ENCODE peak calls at places on chromosomes 3 and 15, in ten cellular contexts. L is OCI-LY7; D is AG04449; G is cardiac muscle cell; W is PC-9; E is tibial nerve; K is CD4-positive, alpha-beta T cell; Q is D721Med; Y is activated CD8-positive, alpha-beta T cell treated with anti-CD3 and anti-CD28 coated beads for 36 hours; R is WTC11. A is an unnamed sample.

GRCh38 chr15:94294556-94294955 is 63.2 kb downstream of the MCTP2 start:
- DNase-seq in G (no peak), E (no peak), K (no peak), Q (no peak), L (no peak), D (no peak), W (no peak), Y (no peak), R (no peak), A (no peak)

GRCh38 chr15:40843885-40844542 is at the start of gene SPINT1:
- DNase-seq in Q (no peak), D (no peak), L (no peak), R (peak), G (peak), K (no peak), Y (peak), W (peak), E (no peak), A (peak)

GRCh38 chr3:95434436-95434835 is 1371.6 kb downstream of the NSUN3 start:
- DNase-seq in E (no peak), R (no peak), K (no peak), D (no peak), G (no peak), Q (no peak), Y (no peak), W (no peak), L (no peak), A (no peak)

GRCh38 chr15:29129903-29130302 is 139.7 kb downstream of the NSMCE3 start:
- DNase-seq in Y (no peak), E (no peak), K (no peak), D (no peak), Q (no peak), L (no peak), G (no peak), R (peak), W (no peak), A (no peak)

GRCh38 chr3:57544181-57545125 is at the start of gene DNAH12:
- DNase-seq in D (no peak), Y (peak), Q (no peak), L (peak), R (peak), E (no peak), G (peak), W (peak), K (no peak), A (peak)

GRCh38 chr15:87219650-87220615 is 1036.6 kb downstream of the NTRK3 start:
- DNase-seq in D (peak), G (no peak), R (no peak), E (no peak), Y (no peak), L (no peak), Q (no peak), W (no peak), K (no peak), A (no peak)

GRCh38 chr3:114504941-114505632 is 211.3 kb downstream of the TIGIT start:
- DNase-seq in K (no peak), G (no peak), L (no peak), Y (no peak), R (no peak), Q (no peak), E (no peak), D (no peak), W (no peak), A (no peak)

GRCh38 chr15:41494922-41495735 is 1.5 kb downstream of the ITPKA start:
- DNase-seq in G (peak), Y (peak), D (no peak), R (peak), W (no peak), Q (no peak), E (no peak), L (peak), K (no peak), A (peak)

GRCh38 chr3:116059421-116060096 is 385.7 kb downstream of the LSAMP start:
- DNase-seq in D (peak), E (no peak), W (peak), Y (no peak), K (no peak), L (no peak), Q (no peak), G (peak), R (peak), A (no peak)

GRCh38 chr3:11735638-11736037 is 91.9 kb upstream of the VGLL4 start:
- DNase-seq in K (no peak), W (no peak), Y (no peak), R (no peak), L (peak), G (no peak), E (no peak), Q (no peak), D (no peak), A (no peak)

GRCh38 chr3:2099028-2099671 is 484 bp downstream of the CNTN4 start:
- DNase-seq in Q (no peak), K (no peak), G (peak), R (no peak), D (no peak), L (no peak), W (no peak), Y (no peak), E (no peak), A (peak)

GRCh38 chr3:194548346-194549321 is 61.8 kb upstream of the ATP13A3 start:
- DNase-seq in L (no peak), K (no peak), R (no peak), Y (no peak), E (no peak), W (no peak), D (no peak), G (no peak), Q (no peak), A (no peak)

DNA sequence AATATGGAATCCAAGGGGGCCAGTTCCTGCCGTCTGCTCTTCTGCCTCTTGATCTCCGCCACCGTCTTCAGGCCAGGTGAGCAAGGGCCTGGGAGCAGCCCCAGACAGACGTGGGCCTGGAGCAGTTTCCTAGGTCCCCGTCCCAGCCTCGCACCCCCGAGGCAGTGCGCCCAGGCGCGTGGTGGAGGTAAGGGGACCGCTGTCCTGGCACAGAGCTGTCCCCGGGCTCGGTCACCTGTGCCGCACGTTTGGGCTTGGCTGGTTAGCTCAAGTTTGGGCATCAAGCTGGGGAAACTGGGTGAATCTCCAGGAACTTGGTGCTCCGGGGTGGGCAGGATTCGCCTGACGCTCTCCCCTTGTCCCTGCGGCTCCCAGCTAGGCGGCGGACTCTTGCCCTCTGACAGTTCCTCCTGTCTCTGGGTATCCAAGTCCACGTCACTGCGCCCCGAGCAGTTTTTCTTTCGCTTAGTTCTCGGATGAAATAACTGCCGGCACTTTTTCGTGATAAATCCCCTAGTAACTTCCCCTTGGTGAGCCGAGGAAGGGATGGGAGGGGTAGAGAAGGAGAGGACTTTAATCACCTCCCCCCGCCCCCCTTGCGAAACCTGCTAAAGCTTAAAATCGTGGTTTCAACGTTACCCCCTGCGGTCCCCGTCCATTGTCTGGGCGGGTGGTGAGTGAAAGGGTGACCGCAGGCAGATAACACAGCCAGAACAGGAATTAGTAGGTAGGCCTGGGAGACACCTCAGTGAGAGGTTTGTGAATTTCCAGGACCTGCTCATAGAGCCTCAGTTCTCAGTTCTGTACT is 901 bp downstream of the ALCAM start:
- DNase-seq in L (peak), Q (no peak), D (no peak), G (peak), K (peak), Y (peak), R (peak), E (peak), W (peak), A (peak)
- TF ChIP-seq CTCF in L (no peak), Q (no peak), D (peak), G (no peak), K (no peak), Y (no peak), R (no peak), E (no peak), W (no peak), A (no peak)

DNA sequence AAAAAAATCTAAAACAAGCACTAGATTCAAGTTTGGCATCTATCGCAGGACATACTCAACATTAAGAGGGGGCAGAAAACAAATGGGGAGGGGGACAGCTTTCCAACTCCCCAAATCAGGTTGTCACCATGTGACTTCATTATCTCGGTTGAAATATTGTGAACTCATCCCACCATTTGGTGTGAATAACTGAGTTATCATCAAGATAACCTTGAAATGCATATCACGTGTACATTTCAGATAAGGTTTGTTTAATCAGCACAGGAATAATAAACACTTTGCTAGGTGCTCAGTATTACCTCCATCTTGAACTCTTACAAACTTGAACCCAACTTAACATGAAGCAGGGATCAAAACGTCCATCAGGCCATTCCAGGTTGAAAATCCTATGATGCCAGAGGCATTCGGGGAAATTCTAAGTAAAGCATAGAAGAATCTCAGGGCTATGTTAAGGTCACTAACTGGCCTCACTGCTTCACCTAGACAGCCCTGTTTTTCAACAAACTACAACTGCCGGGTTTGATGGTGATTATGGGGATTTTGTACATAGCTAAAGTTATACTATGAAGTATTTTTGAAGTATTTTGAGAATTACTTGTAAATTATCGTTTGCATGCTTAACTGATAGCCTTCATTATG is 3.0 kb upstream of the ARHGAP31 start:
- DNase-seq in L (no peak), Y (no peak), W (no peak), Q (no peak), K (no peak), G (no peak), D (no peak), R (no peak), E (no peak), A (no peak)
- TF ChIP-seq CTCF in L (no peak), Y (no peak), W (no peak), Q (no peak), K (no peak), G (no peak), D (no peak), R (no peak), E (no peak), A (no peak)

DNA sequence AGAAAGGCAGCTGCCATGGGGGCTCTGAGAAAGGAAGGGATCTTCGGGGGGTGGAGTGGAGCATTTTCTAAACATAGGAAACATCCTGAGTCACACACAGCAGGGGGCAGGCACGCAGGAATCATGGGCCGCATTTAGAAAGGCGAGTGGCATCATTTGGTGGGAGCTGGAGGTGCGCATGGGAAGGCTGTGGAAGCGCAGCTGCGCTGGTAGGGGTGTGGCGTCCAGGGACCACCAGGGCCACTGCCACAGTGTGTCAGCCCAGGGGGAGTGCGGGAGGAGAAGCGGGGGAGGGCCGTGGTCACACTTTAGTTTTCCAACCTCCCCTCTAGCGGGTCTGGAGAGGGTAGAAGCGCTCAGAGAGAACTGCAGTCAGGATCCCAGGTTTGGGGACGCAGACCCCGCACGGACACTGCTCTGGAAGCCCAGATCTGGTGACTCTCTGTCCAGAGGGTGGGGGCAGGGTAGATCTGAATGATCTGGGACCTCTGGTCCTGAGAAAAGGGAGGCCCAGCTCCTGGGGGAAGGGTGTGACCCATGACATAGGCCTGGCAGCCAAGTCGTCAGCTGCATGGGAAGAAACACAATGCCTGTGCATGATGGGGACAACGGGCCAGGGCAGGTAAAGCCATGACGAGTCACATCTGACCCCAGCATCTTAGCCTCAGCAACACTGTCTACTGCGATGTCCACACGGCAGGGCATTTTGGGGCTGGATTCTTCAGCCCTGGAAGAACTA is 88.0 kb upstream of the IQSEC1 start:
- DNase-seq in E (no peak), D (no peak), Y (no peak), K (no peak), L (no peak), W (peak), R (no peak), G (no peak), Q (no peak), A (no peak)
- TF ChIP-seq CTCF in E (no peak), D (no peak), Y (no peak), K (no peak), L (peak), W (no peak), R (no peak), G (no peak), Q (no peak), A (no peak)

GRCh38 chr3:170324962-170325361 is 32.6 kb upstream of the SKIL start:
- DNase-seq in Q (no peak), R (no peak), E (no peak), L (no peak), Y (no peak), W (no peak), G (no peak), D (no peak), K (no peak), A (no peak)
- TF ChIP-seq CTCF in Q (no peak), R (no peak), E (no peak), L (peak), Y (no peak), W (no peak), G (no peak), D (no peak), K (no peak), A (no peak)

GRCh38 chr3:121958801-121959200 is 63.2 kb downstream of the ILDR1 start:
- DNase-seq in D (no peak), R (no peak), E (no peak), W (no peak), K (no peak), Q (no peak), L (no peak), Y (no peak), G (no peak), A (no peak)

GRCh38 chr3:121961283-121961682 is 60.8 kb downstream of the ILDR1 start:
- DNase-seq in E (no peak), G (no peak), R (no peak), W (no peak), Q (no peak), K (no peak), L (no peak), D (no peak), Y (no peak), A (no peak)

GRCh38 chr3:121957674-121958419 is 63.6 kb downstream of the SLC15A2 start:
- DNase-seq in G (no peak), R (no peak), E (no peak), W (no peak), L (no peak), K (no peak), D (no peak), Y (no peak), Q (no peak), A (no peak)

GRCh38 chr3:121951291-121951690 is 57.1 kb downstream of the SLC15A2 start:
- DNase-seq in Y (no peak), K (no peak), L (no peak), R (no peak), E (no peak), G (no peak), W (no peak), Q (no peak), D (no peak), A (no peak)

GRCh38 chr3:121956363-121956762 is 62.2 kb downstream of the SLC15A2 start:
- DNase-seq in E (no peak), Q (no peak), D (no peak), R (peak), G (no peak), K (no peak), Y (no peak), L (no peak), W (no peak), A (no peak)
- TF ChIP-seq CTCF in E (no peak), Q (no peak), D (no peak), R (no peak), G (no peak), K (no peak), Y (no peak), L (peak), W (no peak), A (no peak)

A was measured in GM10248.